ENCODE peak calls at places on chromosomes 7 and 10, in six cellular contexts. One of them, this sample, is unnamed.

GRCh38 chr7:139078911-139079310 is 30.6 kb downstream of the ZC3HAV1 start:
- DNase-seq in stimulated activated CD8-positive, alpha-beta memory T cell treated with anti-CD3 and anti-CD28 coated beads, Interleukin-7, amount 100 ng/mL, for 1 hour: no peak
- DNase-seq in activated T-helper 1 cell treated with anti-CD3 and anti-CD28 coated beads, Interleukin-12 subunit alpha, Interleukin-12 subunit beta, Interleukin-2, Interleukin-4 antibody, amounts not matched to agents 30 ng/mL and 10 ng/mL and 1 ng/mL, durations not matched to agents 14 hours and 24 hours and 36 hours: no peak
- DNase-seq in iPS DF 6.9: no peak
- DNase-seq in anterior cingulate cortex: no peak
- DNase-seq in skeletal muscle cell: no peak
- DNase-seq in this sample: no peak

GRCh38 chr10:68938117-68938516 is 17.9 kb upstream of the DDX21 start:
- DNase-seq in skeletal muscle cell: no peak
- DNase-seq in iPS DF 6.9: no peak
- DNase-seq in stimulated activated CD8-positive, alpha-beta memory T cell treated with anti-CD3 and anti-CD28 coated beads, Interleukin-7, amount 100 ng/mL, for 1 hour: no peak
- DNase-seq in activated T-helper 1 cell treated with anti-CD3 and anti-CD28 coated beads, Interleukin-12 subunit alpha, Interleukin-12 subunit beta, Interleukin-2, Interleukin-4 antibody, amounts not matched to agents 30 ng/mL and 10 ng/mL and 1 ng/mL, durations not matched to agents 14 hours and 24 hours and 36 hours: no peak
- DNase-seq in anterior cingulate cortex: no peak
- DNase-seq in this sample: no peak

GRCh38 chr10:119221666-119222065 is 14.3 kb downstream of the GRK5 start:
- DNase-seq in anterior cingulate cortex: no peak
- DNase-seq in activated T-helper 1 cell treated with anti-CD3 and anti-CD28 coated beads, Interleukin-12 subunit alpha, Interleukin-12 subunit beta, Interleukin-2, Interleukin-4 antibody, amounts not matched to agents 30 ng/mL and 10 ng/mL and 1 ng/mL, durations not matched to agents 14 hours and 24 hours and 36 hours: no peak
- DNase-seq in iPS DF 6.9: no peak
- DNase-seq in skeletal muscle cell: no peak
- DNase-seq in stimulated activated CD8-positive, alpha-beta memory T cell treated with anti-CD3 and anti-CD28 coated beads, Interleukin-7, amount 100 ng/mL, for 1 hour: no peak
- DNase-seq in this sample: no peak

GRCh38 chr10:126264089-126265018 is 123.9 kb downstream of the ADAM12 start:
- DNase-seq in activated T-helper 1 cell treated with anti-CD3 and anti-CD28 coated beads, Interleukin-12 subunit alpha, Interleukin-12 subunit beta, Interleukin-2, Interleukin-4 antibody, amounts not matched to agents 30 ng/mL and 10 ng/mL and 1 ng/mL, durations not matched to agents 14 hours and 24 hours and 36 hours: no peak
- DNase-seq in anterior cingulate cortex: no peak
- DNase-seq in stimulated activated CD8-positive, alpha-beta memory T cell treated with anti-CD3 and anti-CD28 coated beads, Interleukin-7, amount 100 ng/mL, for 1 hour: no peak
- DNase-seq in iPS DF 6.9: no peak
- DNase-seq in skeletal muscle cell: no peak
- DNase-seq in this sample: no peak

GRCh38 chr7:45592230-45592991 is 18.2 kb downstream of the ADCY1 start:
- DNase-seq in stimulated activated CD8-positive, alpha-beta memory T cell treated with anti-CD3 and anti-CD28 coated beads, Interleukin-7, amount 100 ng/mL, for 1 hour: no peak
- DNase-seq in activated T-helper 1 cell treated with anti-CD3 and anti-CD28 coated beads, Interleukin-12 subunit alpha, Interleukin-12 subunit beta, Interleukin-2, Interleukin-4 antibody, amounts not matched to agents 30 ng/mL and 10 ng/mL and 1 ng/mL, durations not matched to agents 14 hours and 24 hours and 36 hours: no peak
- DNase-seq in anterior cingulate cortex: no peak
- DNase-seq in skeletal muscle cell: no peak
- DNase-seq in iPS DF 6.9: no peak
- DNase-seq in this sample: no peak

GRCh38 chr7:105916603-105917002 is 40.2 kb upstream of the ATXN7L1 start:
- DNase-seq in anterior cingulate cortex: no peak
- DNase-seq in iPS DF 6.9: no peak
- DNase-seq in stimulated activated CD8-positive, alpha-beta memory T cell treated with anti-CD3 and anti-CD28 coated beads, Interleukin-7, amount 100 ng/mL, for 1 hour: no peak
- DNase-seq in skeletal muscle cell: no peak
- DNase-seq in activated T-helper 1 cell treated with anti-CD3 and anti-CD28 coated beads, Interleukin-12 subunit alpha, Interleukin-12 subunit beta, Interleukin-2, Interleukin-4 antibody, amounts not matched to agents 30 ng/mL and 10 ng/mL and 1 ng/mL, durations not matched to agents 14 hours and 24 hours and 36 hours: no peak
- DNase-seq in this sample: no peak

GRCh38 chr10:80502621-80503583 is 34.8 kb upstream of the SH2D4B start:
- DNase-seq in stimulated activated CD8-positive, alpha-beta memory T cell treated with anti-CD3 and anti-CD28 coated beads, Interleukin-7, amount 100 ng/mL, for 1 hour: no peak
- DNase-seq in anterior cingulate cortex: no peak
- DNase-seq in skeletal muscle cell: no peak
- DNase-seq in iPS DF 6.9: no peak
- DNase-seq in activated T-helper 1 cell treated with anti-CD3 and anti-CD28 coated beads, Interleukin-12 subunit alpha, Interleukin-12 subunit beta, Interleukin-2, Interleukin-4 antibody, amounts not matched to agents 30 ng/mL and 10 ng/mL and 1 ng/mL, durations not matched to agents 14 hours and 24 hours and 36 hours: no peak
- DNase-seq in this sample: no peak

GRCh38 chr7:36207451-36208291 is 54.6 kb downstream of the EEPD1 start:
- DNase-seq in skeletal muscle cell: no peak
- DNase-seq in activated T-helper 1 cell treated with anti-CD3 and anti-CD28 coated beads, Interleukin-12 subunit alpha, Interleukin-12 subunit beta, Interleukin-2, Interleukin-4 antibody, amounts not matched to agents 30 ng/mL and 10 ng/mL and 1 ng/mL, durations not matched to agents 14 hours and 24 hours and 36 hours: no peak
- DNase-seq in stimulated activated CD8-positive, alpha-beta memory T cell treated with anti-CD3 and anti-CD28 coated beads, Interleukin-7, amount 100 ng/mL, for 1 hour: no peak
- DNase-seq in anterior cingulate cortex: no peak
- DNase-seq in iPS DF 6.9: no peak
- DNase-seq in this sample: no peak

GRCh38 chr10:131452926-131453771 is 141.6 kb upstream of the TCERG1L start:
- DNase-seq in anterior cingulate cortex: no peak
- DNase-seq in iPS DF 6.9: no peak
- DNase-seq in stimulated activated CD8-positive, alpha-beta memory T cell treated with anti-CD3 and anti-CD28 coated beads, Interleukin-7, amount 100 ng/mL, for 1 hour: no peak
- DNase-seq in skeletal muscle cell: no peak
- DNase-seq in activated T-helper 1 cell treated with anti-CD3 and anti-CD28 coated beads, Interleukin-12 subunit alpha, Interleukin-12 subunit beta, Interleukin-2, Interleukin-4 antibody, amounts not matched to agents 30 ng/mL and 10 ng/mL and 1 ng/mL, durations not matched to agents 14 hours and 24 hours and 36 hours: no peak
- DNase-seq in this sample: no peak

This sample was measured in activated T-helper 2 cell treated with anti-CD3 and anti-CD28 coated beads, Interferon-gamma antibody, Interleukin-2, Interleukin-4, amounts not matched to agents 10 μg/mL and 5 μg/mL and 100 μg/mL, durations not matched to agents 14 hours and 24 hours and 36 hours.